ENCODE peak calls at places on chromosome 9, in nine cellular contexts. Z is cardiac muscle cell, D is kidney epithelial cell, T is choroid plexus epithelial cell, O is fibroblast of the aortic adventitia, V is RWPE2, C is AG10803, S is mucosa of descending colon, U is upper lobe of right lung. F is an unnamed sample.
A peak's percentile ranks its signal among the peaks of the same experiment; 100 is the strongest.

GRCh38 chr9:86246752-86247161 is 12.7 kb downstream of the C9orf153 start:
- DNase-seq in Z (no peak), D (no peak), T (peak; percentile 44), O (no peak), V (no peak), C (peak; percentile 13), S (no peak), U (no peak), F (peak; percentile 34)

GRCh38 chr9:107118873-107119272 is 164.2 kb upstream of the RAD23B start:
- DNase-seq in Z (no peak), D (no peak), T (no peak), O (no peak), V (no peak), C (no peak), S (no peak), U (no peak), F (no peak)

GRCh38 chr9:32550609-32551490 is 1.3 kb upstream of the SMIM27 start:
- DNase-seq in Z (peak; percentile 98), D (peak; percentile 71), T (peak; percentile 96), O (peak; percentile 89), V (peak; percentile 90), C (peak; percentile 86), S (peak; percentile 95), U (peak; percentile 93), F (peak; percentile 93)

GRCh38 chr9:97806721-97807120 is 46.3 kb upstream of the FOXE1 start:
- DNase-seq in Z (no peak), D (no peak), T (no peak), O (no peak), V (no peak), C (peak; percentile 12), S (no peak), U (no peak), F (no peak)

GRCh38 chr9:112705773-112706427 is 12.0 kb downstream of the INIP start:
- DNase-seq in Z (peak; percentile 65), D (no peak), T (peak; percentile 81), O (peak; percentile 17), V (no peak), C (peak; percentile 48), S (peak; percentile 38), U (no peak), F (peak; percentile 65)

GRCh38 chr9:120327322-120327721 is 252.6 kb downstream of the CDK5RAP2 start:
- DNase-seq in Z (no peak), D (no peak), T (no peak), O (no peak), V (no peak), C (no peak), S (no peak), U (no peak), F (no peak)

GRCh38 chr9:137828527-137829259 is 48.9 kb upstream of the CACNA1B start:
- DNase-seq in Z (peak; percentile 85), D (no peak), T (peak; percentile 20), O (peak; percentile 4), V (no peak), C (peak; percentile 4), S (peak; percentile 12), U (no peak), F (peak; percentile 5)

GRCh38 chr9:86563350-86563749 is 209.1 kb upstream of the TUT7 start:
- DNase-seq in Z (no peak), D (no peak), T (peak; percentile 44), O (peak; percentile 27), V (no peak), C (peak; percentile 60), S (no peak), U (no peak), F (peak; percentile 24)

GRCh38 chr9:127717766-127718165 is 1.9 kb downstream of the TTC16 start:
- DNase-seq in Z (no peak), D (no peak), T (no peak), O (no peak), V (no peak), C (no peak), S (no peak), U (no peak), F (no peak)

GRCh38 chr9:135418161-135418560 is 61.4 kb upstream of the PPP1R26 start:
- DNase-seq in Z (no peak), D (no peak), T (no peak), O (no peak), V (no peak), C (no peak), S (no peak), U (no peak), F (no peak)

GRCh38 chr9:128340691-128341434 is 536 bp downstream of the SLC27A4 start:
- DNase-seq in Z (peak; percentile 6), D (no peak), T (no peak), O (no peak), V (no peak), C (no peak), S (peak; percentile 30), U (no peak), F (no peak)

GRCh38 chr9:89432986-89433530 is 64.9 kb downstream of the SEMA4D start:
- DNase-seq in Z (no peak), D (no peak), T (no peak), O (no peak), V (no peak), C (no peak), S (no peak), U (no peak), F (no peak)

GRCh38 chr9:76198336-76198735 is 195.9 kb downstream of the RFK start:
- DNase-seq in Z (no peak), D (no peak), T (peak; percentile 72), O (peak; percentile 81), V (no peak), C (peak; percentile 54), S (no peak), U (no peak), F (peak; percentile 33)

GRCh38 chr9:129649726-129650679 is 8.1 kb upstream of the ASB6 start:
- DNase-seq in Z (no peak), D (no peak), T (no peak), O (no peak), V (no peak), C (peak; percentile 72), S (no peak), U (no peak), F (no peak)

GRCh38 chr9:136474974-136475865 is 7.6 kb downstream of the SEC16A start:
- DNase-seq in Z (no peak), D (no peak), T (no peak), O (no peak), V (no peak), C (no peak), S (no peak), U (no peak), F (no peak)

GRCh38 chr9:130933114-130934046 is 5.7 kb downstream of the FIBCD1 start:
- DNase-seq in Z (no peak), D (no peak), T (peak; percentile 63), O (peak; percentile 71), V (no peak), C (peak; percentile 65), S (no peak), U (no peak), F (peak; percentile 65)

GRCh38 chr9:121690316-121690715 is 38.9 kb downstream of the DAB2IP start:
- DNase-seq in Z (no peak), D (no peak), T (no peak), O (no peak), V (no peak), C (peak; percentile 10), S (no peak), U (no peak), F (no peak)

GRCh38 chr9:125633116-125633743 is 73.8 kb downstream of the MAPKAP1 start:
- DNase-seq in Z (no peak), D (no peak), T (no peak), O (peak; percentile 25), V (no peak), C (no peak), S (no peak), U (no peak), F (no peak)

DNA sequence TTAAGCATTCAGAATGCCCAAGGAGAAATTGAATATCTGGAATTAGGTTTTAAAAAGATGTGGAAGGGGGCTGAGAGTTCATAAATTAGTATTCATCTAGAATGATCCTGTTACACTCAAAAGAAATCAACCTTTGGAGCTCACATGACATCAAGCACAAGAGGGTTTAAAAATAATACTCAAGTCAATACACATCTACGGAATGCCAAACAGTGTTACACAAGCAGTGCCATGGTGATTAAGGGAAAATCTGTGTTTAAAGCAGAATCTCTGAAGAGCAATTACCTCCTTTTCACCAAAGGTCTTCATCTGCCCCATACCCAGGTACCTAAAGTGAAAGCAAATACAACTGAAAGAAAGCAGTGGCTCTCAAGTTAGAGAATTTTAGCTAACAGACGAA is 261.6 kb downstream of the NFIB start:
- DNase-seq in Z (no peak), D (no peak), T (no peak), O (no peak), V (no peak), C (no peak), S (no peak), U (no peak), F (no peak)
- H3K4me3 ChIP-seq in Z (no peak overlapping the region), D (no peak overlapping the region), T (no peak overlapping the region), O (no peak overlapping the region), V (no peak overlapping the region), C (no peak overlapping the region), S (no peak overlapping the region), U (no peak overlapping the region), F (no peak overlapping the region)

GRCh38 chr9:108809269-108809668 is 46.5 kb downstream of the ACTL7B start:
- DNase-seq in Z (no peak), D (no peak), T (no peak), O (no peak), V (no peak), C (no peak), S (no peak), U (no peak), F (no peak)
- TF ChIP-seq CTCF in Z (no peak), D (no peak), T (no peak), O (no peak), V (no peak), C (no peak), S (no peak), U (no peak), F (no peak)

GRCh38 chr9:5422276-5422675 is 15.4 kb downstream of the PLGRKT start:
- DNase-seq in Z (no peak), D (no peak), T (peak; percentile 42), O (no peak), V (no peak), C (no peak), S (no peak), U (no peak), F (no peak)
- H3K4me3 ChIP-seq in Z (no peak overlapping the region), D (no peak overlapping the region), T (no peak overlapping the region), O (no peak overlapping the region), V (no peak overlapping the region), C (no peak overlapping the region), S (no peak overlapping the region), U (no peak overlapping the region), F (no peak overlapping the region)

GRCh38 chr9:37749129-37749528 is 4.5 kb upstream of the TRMT10B start:
- DNase-seq in Z (no peak), D (no peak), T (no peak), O (no peak), V (no peak), C (no peak), S (no peak), U (no peak), F (no peak)

GRCh38 chr9:37751186-37751585 is 2.4 kb upstream of the TRMT10B start:
- DNase-seq in Z (no peak), D (no peak), T (no peak), O (no peak), V (no peak), C (no peak), S (no peak), U (no peak), F (no peak)

GRCh38 chr9:37745970-37746369 is 7.6 kb upstream of the TRMT10B start:
- DNase-seq in Z (no peak), D (no peak), T (no peak), O (no peak), V (no peak), C (no peak), S (no peak), U (no peak), F (no peak)

GRCh38 chr9:37746448-37747270 is 6.9 kb upstream of the TRMT10B start:
- DNase-seq in Z (no peak), D (no peak), T (no peak), O (no peak), V (no peak), C (peak; percentile 5), S (no peak), U (no peak), F (no peak)

GRCh38 chr9:37747271-37747753 is 6.3 kb upstream of the TRMT10B start:
- DNase-seq in Z (peak; percentile 70), D (peak; percentile 14), T (peak; percentile 87), O (peak; percentile 76), V (no peak), C (peak; percentile 67), S (peak; percentile 77), U (peak; percentile 70), F (peak; percentile 69)
- TF ChIP-seq CTCF in Z (peak; percentile 96), D (peak; percentile 93), T (peak; percentile 98), O (peak; percentile 98), V (peak; percentile 94), C (peak; percentile 94), S (peak; percentile 69), U (peak; percentile 95), F (peak; percentile 95)

F was measured in astrocyte of the spinal cord.